ENCODE peak calls at places on chromosome X, in six cellular contexts. R, Y, T, H, C and A are unnamed samples.

GRCh38 chrX:68686684-68687045 is 39.2 kb downstream of the STARD8 start:
- DNase-seq in R (no peak), Y (peak), T (peak), H (peak), C (peak), A (no peak)

GRCh38 chrX:40201486-40201885 is 103.7 kb upstream of the BCOR start:
- DNase-seq in R (peak), Y (peak), T (no peak), H (no peak), C (no peak), A (no peak)

GRCh38 chrX:48974574-48974973 is 2.9 kb upstream of the KCND1 start:
- DNase-seq in R (no peak), Y (no peak), T (no peak), H (no peak), C (no peak), A (no peak)

GRCh38 chrX:104195489-104196084 is 29.3 kb downstream of the FAM199X start:
- DNase-seq in R (peak), Y (peak), T (no peak), H (no peak), C (peak), A (no peak)

GRCh38 chrX:94977562-94977961 is 1303.6 kb downstream of the FAM133A start:
- DNase-seq in R (peak), Y (no peak), T (no peak), H (no peak), C (no peak), A (no peak)

GRCh38 chrX:141732031-141732430 is 33.5 kb upstream of the SPANXD start:
- DNase-seq in R (no peak), Y (no peak), T (no peak), H (no peak), C (no peak), A (no peak)

GRCh38 chrX:45781901-45782553 is 581.4 kb upstream of the DIPK2B start:
- DNase-seq in R (no peak), Y (no peak), T (no peak), H (no peak), C (peak), A (no peak)

GRCh38 chrX:103780701-103781402 is 4.2 kb downstream of the PLP1 start:
- DNase-seq in R (no peak), Y (no peak), T (no peak), H (no peak), C (no peak), A (no peak)

GRCh38 chrX:69170319-69170718 is 5.1 kb upstream of the PJA1 start:
- DNase-seq in R (no peak), Y (no peak), T (no peak), H (no peak), C (no peak), A (no peak)

GRCh38 chrX:155270969-155271368 is 6.7 kb upstream of the RAB39B start:
- DNase-seq in R (no peak), Y (no peak), T (no peak), H (no peak), C (no peak), A (no peak)

GRCh38 chrX:155262970-155263754 is 1.1 kb downstream of the RAB39B start:
- DNase-seq in R (peak), Y (no peak), T (no peak), H (no peak), C (no peak), A (no peak)

GRCh38 chrX:155263854-155264628 is at the start of gene RAB39B:
- DNase-seq in R (peak), Y (peak), T (peak), H (peak), C (peak), A (peak)

GRCh38 chrX:155266446-155266845 is 2.2 kb upstream of the RAB39B start:
- DNase-seq in R (no peak), Y (no peak), T (no peak), H (no peak), C (no peak), A (no peak)
- TF ChIP-seq CTCF in R (no peak), Y (no peak), T (no peak), H (no peak), C (no peak), A (no peak)

DNA sequence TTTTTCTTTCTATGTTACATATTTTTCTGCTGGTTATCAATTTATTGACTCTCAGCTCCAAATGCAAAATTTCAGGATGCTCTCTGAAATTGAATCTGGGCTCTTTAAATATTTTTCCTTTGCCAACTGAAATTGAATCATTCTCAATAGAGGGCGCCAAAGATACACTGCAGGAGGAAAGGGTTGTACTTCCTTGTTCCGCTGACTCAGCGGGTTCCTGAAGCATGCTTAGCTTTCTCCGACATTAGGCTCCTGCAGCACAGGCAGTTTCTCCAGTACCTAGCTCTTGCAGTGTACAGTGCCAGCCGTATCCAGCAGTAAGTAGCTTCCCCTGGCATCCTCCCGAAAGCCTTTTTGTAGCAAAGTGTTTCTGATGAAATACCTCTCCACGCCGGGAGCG is 28.8 kb upstream of the CFAP47 start:
- DNase-seq in R (peak), Y (peak), T (no peak), H (no peak), C (peak), A (peak)
- TF ChIP-seq CTCF in R (no peak), Y (peak), T (peak), H (peak), C (peak), A (peak)

GRCh38 chrX:38561951-38562719 is 793 bp downstream of the TSPAN7 start:
- DNase-seq in R (no peak), Y (no peak), T (peak), H (peak), C (no peak), A (peak)
- TF ChIP-seq CTCF in R (no peak), Y (no peak), T (no peak), H (no peak), C (no peak), A (no peak)

GRCh38 chrX:133850414-133850813 is 135.0 kb downstream of the GPC3 start:
- DNase-seq in R (no peak), Y (no peak), T (no peak), H (no peak), C (no peak), A (no peak)

GRCh38 chrX:133857648-133858269 is 127.6 kb downstream of the GPC3 start:
- DNase-seq in R (no peak), Y (no peak), T (no peak), H (no peak), C (no peak), A (no peak)

GRCh38 chrX:133856819-133857218 is 128.6 kb downstream of the GPC3 start:
- DNase-seq in R (no peak), Y (no peak), T (no peak), H (no peak), C (no peak), A (no peak)

GRCh38 chrX:133849676-133850075 is 135.7 kb downstream of the GPC3 start:
- DNase-seq in R (no peak), Y (no peak), T (no peak), H (no peak), C (no peak), A (no peak)

DNA sequence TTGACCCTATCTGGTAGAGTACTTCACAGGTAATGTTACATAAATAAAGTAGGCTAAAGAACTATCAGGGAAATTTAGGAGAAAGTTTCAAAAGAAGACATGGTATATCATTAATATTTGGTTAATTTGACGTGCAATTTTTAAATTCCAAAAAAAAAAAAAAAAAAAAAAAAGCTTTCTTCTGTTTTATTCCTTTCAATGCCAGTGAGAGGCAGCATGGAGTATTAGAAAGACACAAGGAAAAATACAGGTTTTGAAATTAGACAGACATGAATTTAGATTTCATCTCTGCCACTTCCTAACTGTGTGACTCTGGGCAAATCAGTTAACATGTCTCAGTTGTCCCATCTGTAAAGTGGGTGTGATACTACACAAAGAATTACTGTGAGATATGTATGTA is 132.6 kb downstream of the GPC3 start:
- DNase-seq in R (no peak), Y (no peak), T (no peak), H (no peak), C (no peak), A (no peak)
- TF ChIP-seq CTCF in R (no peak), Y (no peak), T (no peak), H (no peak), C (no peak), A (no peak)

GRCh38 chrX:38799995-38800394 is 1.3 kb upstream of the MID1IP1 start:
- DNase-seq in R (no peak), Y (peak), T (no peak), H (no peak), C (peak), A (no peak)
- TF ChIP-seq CTCF in R (no peak), Y (peak), T (no peak), H (no peak), C (peak), A (peak)

GRCh38 chrX:150540965-150541364 is 27.5 kb upstream of the MTM1 start:
- DNase-seq in R (no peak), Y (no peak), T (no peak), H (no peak), C (no peak), A (no peak)

GRCh38 chrX:150530821-150531220 is 37.6 kb upstream of the MTM1 start:
- DNase-seq in R (no peak), Y (no peak), T (no peak), H (no peak), C (no peak), A (no peak)

GRCh38 chrX:150531467-150531866 is 37.0 kb upstream of the MTM1 start:
- DNase-seq in R (no peak), Y (no peak), T (no peak), H (no peak), C (no peak), A (no peak)

GRCh38 chrX:150533863-150534262 is 34.6 kb upstream of the MTM1 start:
- DNase-seq in R (no peak), Y (no peak), T (no peak), H (no peak), C (no peak), A (no peak)

DNA sequence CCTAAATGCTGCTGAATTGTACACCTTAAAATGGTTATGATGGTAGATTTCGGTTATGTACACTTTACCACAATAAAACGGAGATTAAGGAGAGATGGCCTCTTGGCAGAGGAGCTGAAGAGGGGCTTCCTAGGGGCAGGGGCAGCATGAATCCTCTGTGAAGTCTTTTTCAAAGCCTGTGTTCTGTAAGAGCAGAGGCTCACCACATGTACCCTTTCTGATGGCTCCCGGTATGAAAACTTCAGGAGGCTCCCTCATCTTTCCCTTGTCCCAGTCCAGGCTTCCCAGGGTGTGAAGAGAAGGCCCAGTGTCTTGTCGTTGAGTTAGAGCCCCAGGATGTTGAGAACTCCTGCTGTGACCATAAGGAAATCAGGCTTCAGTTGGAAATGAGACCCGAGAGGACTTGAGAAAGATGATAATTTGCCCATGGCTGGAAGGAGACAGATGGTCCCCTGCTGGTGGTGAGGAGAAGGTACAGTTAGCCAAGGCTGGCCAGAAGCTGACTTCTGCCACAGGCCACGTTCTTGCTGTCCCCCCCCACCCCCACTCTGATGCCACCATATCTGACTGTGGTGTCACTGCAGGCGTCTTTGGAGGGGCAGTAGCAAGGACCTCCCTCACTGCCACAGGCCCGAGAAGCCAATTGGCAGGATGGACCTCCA is 31.8 kb upstream of the MTM1 start:
- DNase-seq in R (no peak), Y (no peak), T (no peak), H (no peak), C (peak), A (peak)
- TF ChIP-seq CTCF in R (peak), Y (peak), T (no peak), H (no peak), C (no peak), A (peak)

DNA sequence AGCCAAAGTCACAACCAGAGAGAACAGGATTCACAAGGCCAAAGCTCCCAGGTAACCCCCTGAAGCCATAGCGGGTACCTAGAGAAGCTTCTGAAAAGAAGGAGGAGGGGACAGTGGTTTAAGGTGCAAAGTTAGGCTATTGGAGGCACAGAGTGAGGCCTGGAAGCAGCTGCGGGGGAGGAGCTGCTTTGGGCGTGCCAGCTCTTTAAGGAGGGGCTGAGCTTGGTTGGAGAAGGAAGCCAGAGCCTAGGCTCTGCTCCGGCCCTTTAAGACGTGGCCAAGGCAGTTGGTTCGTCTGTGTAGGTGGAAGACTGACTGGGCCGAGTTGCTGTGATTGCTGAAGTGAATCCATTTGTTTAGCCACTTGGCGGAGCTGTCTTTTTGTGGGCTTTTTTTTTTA is 1.5 kb downstream of the KLF8 start:
- DNase-seq in R (peak), Y (peak), T (peak), H (peak), C (peak), A (peak)
- TF ChIP-seq CTCF in R (peak), Y (peak), T (no peak), H (no peak), C (no peak), A (no peak)

DNA sequence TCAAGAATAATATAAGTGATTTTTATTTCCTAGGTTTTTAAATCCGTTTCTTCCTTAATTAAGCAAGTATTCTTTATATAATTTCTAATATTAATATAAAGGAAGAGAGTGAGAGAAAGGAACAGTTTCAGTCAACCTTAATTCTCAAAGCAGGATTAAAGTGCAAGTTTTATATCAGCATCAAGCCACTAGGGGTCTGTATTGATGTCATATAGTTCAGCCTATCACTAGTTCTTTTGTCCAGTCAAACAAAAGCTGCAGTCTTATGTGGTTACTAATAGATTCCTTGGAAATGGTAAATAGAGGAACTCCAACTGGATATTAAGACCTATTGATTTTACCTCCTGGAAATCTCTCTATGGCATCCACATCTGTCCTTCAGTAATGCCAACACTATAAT is 82.0 kb downstream of the NAP1L3 start:
- DNase-seq in R (no peak), Y (no peak), T (no peak), H (no peak), C (no peak), A (no peak)
- TF ChIP-seq CTCF in R (no peak), Y (no peak), T (no peak), H (no peak), C (no peak), A (no peak)